ENCODE peak calls at places on chromosomes 13 and 19, in eight cellular contexts. V is Calu3; D is GM04504; H is CD4-positive, CD25-positive, alpha-beta regulatory T cell; C is HFF-Myc; R is stimulated activated CD4-positive, alpha-beta T cell treated with anti-CD3 and anti-CD28 coated beads, Interleukin-1b, Interleukin-23, amount 100 ng/mL, for 48 hours; Z is T-helper 2 cell treated with Interferon-gamma antibody and Interleukin-4, amounts not matched to agents 5 μg/mL and 100 μg/mL, for 36 hours; S is AG09319. Y is an unnamed sample.

GRCh38 chr13:99087954-99088491 is 110.2 kb upstream of the DOCK9 start:
- DNase-seq in R (peak; percentile 29), H (no peak), V (no peak), S (no peak), D (no peak), C (no peak), Z (no peak), Y (peak; percentile 60)

GRCh38 chr19:30638889-30639288 is 266.7 kb downstream of the ZNF536 start:
- DNase-seq in D (no peak), C (no peak), H (no peak), Z (no peak), S (no peak), V (no peak), R (no peak), Y (no peak)

GRCh38 chr19:56423985-56424353 is 19.8 kb downstream of the ZNF583 start:
- DNase-seq in C (no peak), S (no peak), H (no peak), Z (no peak), R (no peak), D (no peak), V (no peak), Y (no peak)

GRCh38 chr13:28528848-28529247 is 33.9 kb upstream of the FLT1 start:
- DNase-seq in Z (no peak), C (no peak), R (no peak), V (no peak), D (no peak), H (no peak), S (no peak), Y (no peak)

GRCh38 chr19:14155371-14155770 is 19.0 kb upstream of the ASF1B start:
- DNase-seq in R (no peak), V (no peak), C (no peak), S (no peak), H (no peak), D (no peak), Z (no peak), Y (no peak)

GRCh38 chr19:46351241-46352041 is 4.6 kb downstream of the PPP5C start:
- DNase-seq in C (no peak), R (no peak), S (no peak), D (peak; percentile 42), V (peak; percentile 70), H (peak; percentile 10), Z (peak; percentile 36), Y (no peak)

GRCh38 chr19:38039966-38040365 is 133.0 kb downstream of the SIPA1L3 start:
- DNase-seq in V (no peak), C (peak; percentile 59), H (no peak), Z (no peak), S (no peak), R (peak; percentile 14), D (peak; percentile 86), Y (no peak)

GRCh38 chr13:66780814-66781213 is 449.3 kb downstream of the PCDH9 start:
- DNase-seq in Z (no peak), C (no peak), D (no peak), R (no peak), V (no peak), S (no peak), H (no peak), Y (peak; percentile 51)

GRCh38 chr13:49820591-49821215 is 28.2 kb upstream of the KPNA3 start:
- DNase-seq in R (no peak), S (no peak), V (no peak), H (no peak), Z (no peak), C (no peak), D (no peak), Y (no peak)

GRCh38 chr19:33302974-33303790 is 848 bp upstream of the CEBPA start:
- DNase-seq in V (peak; percentile 74), Z (no peak), S (no peak), D (no peak), H (peak; percentile 14), C (no peak), R (no peak), Y (peak; percentile 48)

GRCh38 chr13:29000802-29001201 is 180.7 kb downstream of the MTUS2 start:
- DNase-seq in D (no peak), S (no peak), V (no peak), Z (no peak), C (no peak), R (no peak), H (no peak), Y (no peak)

GRCh38 chr19:45607071-45608029 is 5.3 kb upstream of the GPR4 start:
- DNase-seq in Z (peak; percentile 23), S (peak; percentile 32), R (peak; percentile 27), V (peak; percentile 84), D (peak; percentile 32), C (peak; percentile 49), H (peak; percentile 29), Y (peak; percentile 65)

GRCh38 chr13:36133950-36134349 is 2.8 kb upstream of the DCLK1 start:
- DNase-seq in C (no peak), V (no peak), H (no peak), D (no peak), S (no peak), Z (no peak), R (no peak), Y (no peak)

GRCh38 chr19:30584121-30584520 is 211.9 kb downstream of the ZNF536 start:
- DNase-seq in S (no peak), H (no peak), R (no peak), C (no peak), D (no peak), V (no peak), Z (no peak), Y (no peak)

GRCh38 chr13:99063952-99064351 is 86.1 kb upstream of the DOCK9 start:
- DNase-seq in S (no peak), H (no peak), R (no peak), V (no peak), C (no peak), Z (no peak), D (no peak), Y (no peak)

GRCh38 chr19:27870293-27870692 is 1342.7 kb downstream of the UQCRFS1 start:
- DNase-seq in H (no peak), S (no peak), R (no peak), C (no peak), Z (no peak), D (no peak), V (no peak), Y (no peak)

GRCh38 chr19:52566588-52566987 is 3.5 kb upstream of the ZNF701 start:
- DNase-seq in R (no peak), D (no peak), C (peak; percentile 14), V (no peak), H (no peak), S (no peak), Z (no peak), Y (no peak)

Y was measured in NCI-H2171 treated with DMSO at 0.1 percent for 48 hours.